ENCODE peak calls at places on chromosomes 11 and 22, in nine cellular contexts. One of them, this sample, is unnamed.

GRCh38 chr11:130999992-131000770 is 83.9 kb upstream of the SNX19 start:
- DNase-seq in mesendoderm: peak; percentile 22
- DNase-seq in left cardiac atrium: no peak
- DNase-seq in activated effector memory CD4-positive, alpha-beta T cell treated with anti-CD3 and anti-CD28 coated beads, Interleukin-2, amount 50 U/mL, for 16 hours: no peak
- DNase-seq in iPS DF 6.9: no peak
- DNase-seq in NCI-H1105 treated with DMSO at 0.1 percent for 48 hours: no peak
- DNase-seq in fibroblast of lung: peak; percentile 97
- DNase-seq in activated gamma-delta T cell: no peak
- DNase-seq in RCC 7860: peak; percentile 68
- DNase-seq in this sample: no peak

GRCh38 chr11:64914123-64914522 is 2.9 kb downstream of the ATG2A start:
- DNase-seq in mesendoderm: no peak
- DNase-seq in left cardiac atrium: no peak
- DNase-seq in activated effector memory CD4-positive, alpha-beta T cell treated with anti-CD3 and anti-CD28 coated beads, Interleukin-2, amount 50 U/mL, for 16 hours: no peak
- DNase-seq in iPS DF 6.9: no peak
- DNase-seq in NCI-H1105 treated with DMSO at 0.1 percent for 48 hours: no peak
- DNase-seq in fibroblast of lung: no peak
- DNase-seq in activated gamma-delta T cell: no peak
- DNase-seq in RCC 7860: no peak
- DNase-seq in this sample: no peak

GRCh38 chr11:1926156-1927031 is 6.9 kb downstream of the TNNT3 start:
- DNase-seq in mesendoderm: no peak
- DNase-seq in left cardiac atrium: no peak
- DNase-seq in activated effector memory CD4-positive, alpha-beta T cell treated with anti-CD3 and anti-CD28 coated beads, Interleukin-2, amount 50 U/mL, for 16 hours: no peak
- DNase-seq in iPS DF 6.9: no peak
- DNase-seq in NCI-H1105 treated with DMSO at 0.1 percent for 48 hours: no peak
- DNase-seq in fibroblast of lung: no peak
- DNase-seq in activated gamma-delta T cell: no peak
- DNase-seq in RCC 7860: no peak
- DNase-seq in this sample: no peak

GRCh38 chr11:3158131-3158591 is 6.9 kb downstream of the OSBPL5 start:
- DNase-seq in mesendoderm: no peak
- DNase-seq in left cardiac atrium: peak; percentile 8
- DNase-seq in activated effector memory CD4-positive, alpha-beta T cell treated with anti-CD3 and anti-CD28 coated beads, Interleukin-2, amount 50 U/mL, for 16 hours: no peak
- DNase-seq in iPS DF 6.9: no peak
- DNase-seq in NCI-H1105 treated with DMSO at 0.1 percent for 48 hours: no peak
- DNase-seq in fibroblast of lung: no peak
- DNase-seq in activated gamma-delta T cell: no peak
- DNase-seq in RCC 7860: no peak
- DNase-seq in this sample: peak; percentile 65

GRCh38 chr11:118135796-118136165 is 16.8 kb downstream of the SCN4B start:
- DNase-seq in mesendoderm: no peak
- DNase-seq in left cardiac atrium: no peak
- DNase-seq in activated effector memory CD4-positive, alpha-beta T cell treated with anti-CD3 and anti-CD28 coated beads, Interleukin-2, amount 50 U/mL, for 16 hours: no peak
- DNase-seq in iPS DF 6.9: no peak
- DNase-seq in NCI-H1105 treated with DMSO at 0.1 percent for 48 hours: no peak
- DNase-seq in fibroblast of lung: no peak
- DNase-seq in activated gamma-delta T cell: no peak
- DNase-seq in RCC 7860: no peak
- DNase-seq in this sample: no peak

GRCh38 chr22:23057331-23057730 is 13.0 kb upstream of the GNAZ start:
- DNase-seq in mesendoderm: no peak
- DNase-seq in left cardiac atrium: no peak
- DNase-seq in activated effector memory CD4-positive, alpha-beta T cell treated with anti-CD3 and anti-CD28 coated beads, Interleukin-2, amount 50 U/mL, for 16 hours: no peak
- DNase-seq in iPS DF 6.9: no peak
- DNase-seq in NCI-H1105 treated with DMSO at 0.1 percent for 48 hours: no peak
- DNase-seq in fibroblast of lung: no peak
- DNase-seq in activated gamma-delta T cell: no peak
- DNase-seq in RCC 7860: no peak
- DNase-seq in this sample: no peak

GRCh38 chr22:28381427-28382167 is 298.0 kb downstream of the TTC28 start:
- DNase-seq in mesendoderm: no peak
- DNase-seq in left cardiac atrium: no peak
- DNase-seq in activated effector memory CD4-positive, alpha-beta T cell treated with anti-CD3 and anti-CD28 coated beads, Interleukin-2, amount 50 U/mL, for 16 hours: no peak
- DNase-seq in iPS DF 6.9: no peak
- DNase-seq in NCI-H1105 treated with DMSO at 0.1 percent for 48 hours: no peak
- DNase-seq in fibroblast of lung: peak; percentile 65
- DNase-seq in activated gamma-delta T cell: no peak
- DNase-seq in RCC 7860: no peak
- DNase-seq in this sample: no peak

GRCh38 chr22:46036558-46037408 is 59.8 kb upstream of the WNT7B start:
- DNase-seq in mesendoderm: peak; percentile 83
- DNase-seq in left cardiac atrium: peak; percentile 25
- DNase-seq in activated effector memory CD4-positive, alpha-beta T cell treated with anti-CD3 and anti-CD28 coated beads, Interleukin-2, amount 50 U/mL, for 16 hours: peak; percentile 81
- DNase-seq in iPS DF 6.9: no peak
- DNase-seq in NCI-H1105 treated with DMSO at 0.1 percent for 48 hours: peak; percentile 49
- DNase-seq in fibroblast of lung: no peak
- DNase-seq in activated gamma-delta T cell: no peak
- DNase-seq in RCC 7860: peak; percentile 53
- DNase-seq in this sample: peak; percentile 73

GRCh38 chr11:131767421-131767820 is 397.0 kb downstream of the NTM start:
- DNase-seq in mesendoderm: no peak
- DNase-seq in left cardiac atrium: no peak
- DNase-seq in activated effector memory CD4-positive, alpha-beta T cell treated with anti-CD3 and anti-CD28 coated beads, Interleukin-2, amount 50 U/mL, for 16 hours: no peak
- DNase-seq in iPS DF 6.9: no peak
- DNase-seq in NCI-H1105 treated with DMSO at 0.1 percent for 48 hours: no peak
- DNase-seq in fibroblast of lung: peak; percentile 22
- DNase-seq in activated gamma-delta T cell: no peak
- DNase-seq in RCC 7860: no peak
- DNase-seq in this sample: no peak

GRCh38 chr11:13207665-13208594 is 69.7 kb upstream of the BMAL1 start:
- DNase-seq in mesendoderm: peak; percentile 85
- DNase-seq in left cardiac atrium: peak; percentile 42
- DNase-seq in activated effector memory CD4-positive, alpha-beta T cell treated with anti-CD3 and anti-CD28 coated beads, Interleukin-2, amount 50 U/mL, for 16 hours: no peak
- DNase-seq in iPS DF 6.9: no peak
- DNase-seq in NCI-H1105 treated with DMSO at 0.1 percent for 48 hours: no peak
- DNase-seq in fibroblast of lung: peak; percentile 88
- DNase-seq in activated gamma-delta T cell: no peak
- DNase-seq in RCC 7860: peak; percentile 65
- DNase-seq in this sample: peak; percentile 31

GRCh38 chr11:6737872-6738466 is 33.8 kb downstream of the OR2AG2 start:
- DNase-seq in mesendoderm: peak; percentile 56
- DNase-seq in left cardiac atrium: peak; percentile 23
- DNase-seq in activated effector memory CD4-positive, alpha-beta T cell treated with anti-CD3 and anti-CD28 coated beads, Interleukin-2, amount 50 U/mL, for 16 hours: peak; percentile 83
- DNase-seq in iPS DF 6.9: peak; percentile 5
- DNase-seq in NCI-H1105 treated with DMSO at 0.1 percent for 48 hours: peak; percentile 34
- DNase-seq in fibroblast of lung: peak; percentile 29
- DNase-seq in activated gamma-delta T cell: no peak
- DNase-seq in RCC 7860: peak; percentile 39
- DNase-seq in this sample: peak; percentile 24

GRCh38 chr11:128174465-128175101 is 412.8 kb downstream of the ETS1 start:
- DNase-seq in mesendoderm: peak; percentile 93
- DNase-seq in left cardiac atrium: no peak
- DNase-seq in activated effector memory CD4-positive, alpha-beta T cell treated with anti-CD3 and anti-CD28 coated beads, Interleukin-2, amount 50 U/mL, for 16 hours: no peak
- DNase-seq in iPS DF 6.9: peak; percentile 45
- DNase-seq in NCI-H1105 treated with DMSO at 0.1 percent for 48 hours: no peak
- DNase-seq in fibroblast of lung: peak; percentile 42
- DNase-seq in activated gamma-delta T cell: no peak
- DNase-seq in RCC 7860: peak; percentile 42
- DNase-seq in this sample: no peak

GRCh38 chr11:46247664-46248063 is 29.8 kb upstream of the CREB3L1 start:
- DNase-seq in mesendoderm: peak; percentile 94
- DNase-seq in left cardiac atrium: no peak
- DNase-seq in activated effector memory CD4-positive, alpha-beta T cell treated with anti-CD3 and anti-CD28 coated beads, Interleukin-2, amount 50 U/mL, for 16 hours: peak; percentile 67
- DNase-seq in iPS DF 6.9: peak; percentile 87
- DNase-seq in NCI-H1105 treated with DMSO at 0.1 percent for 48 hours: peak; percentile 84
- DNase-seq in fibroblast of lung: peak; percentile 43
- DNase-seq in activated gamma-delta T cell: no peak
- DNase-seq in RCC 7860: peak; percentile 56
- DNase-seq in this sample: no peak